ENCODE peak calls at places on chromosomes 2 and 18, in seven cellular contexts. One of them, this sample, is unnamed.

GRCh38 chr2:105179469-105180372 is 61.8 kb upstream of the GPR45 start:
- DNase-seq in stimulated activated CD8-positive, alpha-beta memory T cell treated with anti-CD3 and anti-CD28 coated beads, Interleukin-2, amount 100 ng/mL, for 48 hours: no peak
- DNase-seq in hepatic stellate cell: peak; percentile 47
- DNase-seq in HAP-1: peak; percentile 27
- DNase-seq in Peyer's patch: no peak
- DNase-seq in C1 segment of cervical spinal cord: no peak
- DNase-seq in NCI-H2081: peak; percentile 56
- DNase-seq in this sample: no peak

GRCh38 chr2:159855153-159856140 is 57.4 kb upstream of the CD302 start:
- DNase-seq in HAP-1: no peak
- DNase-seq in C1 segment of cervical spinal cord: no peak
- DNase-seq in NCI-H2081: no peak
- DNase-seq in hepatic stellate cell: peak; percentile 1
- DNase-seq in stimulated activated CD8-positive, alpha-beta memory T cell treated with anti-CD3 and anti-CD28 coated beads, Interleukin-2, amount 100 ng/mL, for 48 hours: no peak
- DNase-seq in Peyer's patch: no peak
- DNase-seq in this sample: no peak

GRCh38 chr2:10161961-10162441 is 39.5 kb downstream of the RRM2 start:
- DNase-seq in Peyer's patch: peak; percentile 74
- DNase-seq in C1 segment of cervical spinal cord: no peak
- DNase-seq in NCI-H2081: peak; percentile 47
- DNase-seq in stimulated activated CD8-positive, alpha-beta memory T cell treated with anti-CD3 and anti-CD28 coated beads, Interleukin-2, amount 100 ng/mL, for 48 hours: no peak
- DNase-seq in hepatic stellate cell: no peak
- DNase-seq in HAP-1: no peak
- DNase-seq in this sample: no peak

GRCh38 chr2:10057231-10058107 is 14.1 kb downstream of the KLF11 start:
- DNase-seq in C1 segment of cervical spinal cord: no peak
- DNase-seq in hepatic stellate cell: peak; percentile 83
- DNase-seq in NCI-H2081: no peak
- DNase-seq in HAP-1: peak; percentile 69
- DNase-seq in Peyer's patch: peak; percentile 70
- DNase-seq in stimulated activated CD8-positive, alpha-beta memory T cell treated with anti-CD3 and anti-CD28 coated beads, Interleukin-2, amount 100 ng/mL, for 48 hours: no peak
- DNase-seq in this sample: peak; percentile 86

GRCh38 chr2:38268691-38269309 is 108.3 kb downstream of the ATL2 start:
- DNase-seq in hepatic stellate cell: peak; percentile 37
- DNase-seq in stimulated activated CD8-positive, alpha-beta memory T cell treated with anti-CD3 and anti-CD28 coated beads, Interleukin-2, amount 100 ng/mL, for 48 hours: no peak
- DNase-seq in HAP-1: no peak
- DNase-seq in C1 segment of cervical spinal cord: no peak
- DNase-seq in Peyer's patch: no peak
- DNase-seq in NCI-H2081: no peak
- DNase-seq in this sample: no peak

GRCh38 chr18:69703461-69703860 is 244.2 kb downstream of the CD226 start:
- DNase-seq in stimulated activated CD8-positive, alpha-beta memory T cell treated with anti-CD3 and anti-CD28 coated beads, Interleukin-2, amount 100 ng/mL, for 48 hours: no peak
- DNase-seq in NCI-H2081: no peak
- DNase-seq in Peyer's patch: no peak
- DNase-seq in hepatic stellate cell: no peak
- DNase-seq in HAP-1: no peak
- DNase-seq in C1 segment of cervical spinal cord: no peak
- DNase-seq in this sample: no peak

GRCh38 chr2:234492687-234493086 is 4.2 kb downstream of the ARL4C start:
- DNase-seq in Peyer's patch: no peak
- DNase-seq in HAP-1: peak; percentile 25
- DNase-seq in hepatic stellate cell: no peak
- DNase-seq in C1 segment of cervical spinal cord: no peak
- DNase-seq in NCI-H2081: no peak
- DNase-seq in stimulated activated CD8-positive, alpha-beta memory T cell treated with anti-CD3 and anti-CD28 coated beads, Interleukin-2, amount 100 ng/mL, for 48 hours: no peak
- DNase-seq in this sample: no peak

GRCh38 chr18:57951110-57951796 is 92.8 kb upstream of the NEDD4L start:
- DNase-seq in HAP-1: no peak
- DNase-seq in stimulated activated CD8-positive, alpha-beta memory T cell treated with anti-CD3 and anti-CD28 coated beads, Interleukin-2, amount 100 ng/mL, for 48 hours: no peak
- DNase-seq in NCI-H2081: no peak
- DNase-seq in Peyer's patch: no peak
- DNase-seq in hepatic stellate cell: peak; percentile 57
- DNase-seq in C1 segment of cervical spinal cord: no peak
- DNase-seq in this sample: no peak

GRCh38 chr2:169909376-169909775 is 82.1 kb downstream of the UBR3 start:
- DNase-seq in hepatic stellate cell: no peak
- DNase-seq in HAP-1: no peak
- DNase-seq in C1 segment of cervical spinal cord: no peak
- DNase-seq in Peyer's patch: no peak
- DNase-seq in NCI-H2081: no peak
- DNase-seq in stimulated activated CD8-positive, alpha-beta memory T cell treated with anti-CD3 and anti-CD28 coated beads, Interleukin-2, amount 100 ng/mL, for 48 hours: no peak
- DNase-seq in this sample: no peak

GRCh38 chr2:46489430-46489829 is 10.1 kb downstream of the TMEM247 start:
- DNase-seq in hepatic stellate cell: no peak
- DNase-seq in stimulated activated CD8-positive, alpha-beta memory T cell treated with anti-CD3 and anti-CD28 coated beads, Interleukin-2, amount 100 ng/mL, for 48 hours: no peak
- DNase-seq in C1 segment of cervical spinal cord: peak; percentile 27
- DNase-seq in Peyer's patch: no peak
- DNase-seq in HAP-1: no peak
- DNase-seq in NCI-H2081: no peak
- DNase-seq in this sample: no peak

GRCh38 chr18:77115461-77115907 is 17.1 kb downstream of the MBP start:
- DNase-seq in HAP-1: no peak
- DNase-seq in C1 segment of cervical spinal cord: no peak
- DNase-seq in Peyer's patch: no peak
- DNase-seq in NCI-H2081: no peak
- DNase-seq in stimulated activated CD8-positive, alpha-beta memory T cell treated with anti-CD3 and anti-CD28 coated beads, Interleukin-2, amount 100 ng/mL, for 48 hours: no peak
- DNase-seq in hepatic stellate cell: no peak
- DNase-seq in this sample: no peak

GRCh38 chr2:83471708-83472107 is 987.4 kb downstream of the SUCLG1 start:
- DNase-seq in Peyer's patch: no peak
- DNase-seq in C1 segment of cervical spinal cord: no peak
- DNase-seq in hepatic stellate cell: no peak
- DNase-seq in NCI-H2081: peak; percentile 82
- DNase-seq in stimulated activated CD8-positive, alpha-beta memory T cell treated with anti-CD3 and anti-CD28 coated beads, Interleukin-2, amount 100 ng/mL, for 48 hours: no peak
- DNase-seq in HAP-1: no peak
- DNase-seq in this sample: no peak

GRCh38 chr2:113760400-113760799 is 4.0 kb upstream of the SLC35F5 start:
- DNase-seq in stimulated activated CD8-positive, alpha-beta memory T cell treated with anti-CD3 and anti-CD28 coated beads, Interleukin-2, amount 100 ng/mL, for 48 hours: no peak
- DNase-seq in Peyer's patch: no peak
- DNase-seq in HAP-1: no peak
- DNase-seq in C1 segment of cervical spinal cord: no peak
- DNase-seq in NCI-H2081: no peak
- DNase-seq in hepatic stellate cell: peak; percentile 41
- DNase-seq in this sample: no peak

This sample was measured in sigmoid colon.